ENCODE peak calls at places on chromosome 18, in ten cellular contexts. I, V, S, D, F, B, N, X, Y and G are unnamed samples.

GRCh38 chr18:23384778-23385736 is 68.0 kb upstream of the RIOK3 start:
- DNase-seq in I (no peak), F (no peak), N (no peak), Y (no peak), X (no peak), D (no peak), S (no peak), V (no peak), B (peak; percentile 52), G (no peak)

GRCh38 chr18:475202-475624 is 25.3 kb downstream of the COLEC12 start:
- DNase-seq in I (no peak), F (no peak), N (peak; percentile 42), S (no peak), V (no peak), B (no peak), X (no peak), Y (no peak), D (peak; percentile 94), G (peak; percentile 43)

GRCh38 chr18:74139888-74140287 is 7.7 kb downstream of the FBXO15 start:
- DNase-seq in Y (no peak), X (peak; percentile 67), D (peak; percentile 43), V (no peak), F (no peak), S (no peak), N (peak; percentile 34), I (no peak), B (no peak), G (peak; percentile 38)

GRCh38 chr18:63578357-63578958 is 8.7 kb upstream of the SERPINB13 start:
- DNase-seq in V (peak; percentile 53), B (peak; percentile 28), D (peak; percentile 56), Y (no peak), X (peak; percentile 25), I (no peak), S (peak; percentile 15), F (no peak), N (peak; percentile 36), G (no peak)

GRCh38 chr18:23281626-23282436 is 146.5 kb downstream of the CABLES1 start:
- DNase-seq in N (no peak), D (peak; percentile 17), F (no peak), B (no peak), S (no peak), V (no peak), Y (no peak), X (peak; percentile 92), I (no peak), G (peak; percentile 66)

GRCh38 chr18:70494524-70494923 is 205.7 kb downstream of the SOCS6 start:
- DNase-seq in V (no peak), N (no peak), F (no peak), I (no peak), S (no peak), X (no peak), D (no peak), B (no peak), Y (no peak), G (no peak)

GRCh38 chr18:34758378-34758948 is 48.4 kb downstream of the DTNA start:
- DNase-seq in B (no peak), S (no peak), I (no peak), Y (no peak), D (no peak), F (no peak), X (no peak), N (no peak), V (no peak), G (no peak)

GRCh38 chr18:46506974-46507373 is 150.0 kb downstream of the LOXHD1 start:
- DNase-seq in F (no peak), I (no peak), V (no peak), Y (no peak), N (no peak), D (no peak), S (no peak), B (no peak), X (no peak), G (no peak)

GRCh38 chr18:56374005-56374655 is 264.3 kb downstream of the TXNL1 start:
- DNase-seq in V (no peak), B (no peak), N (peak; percentile 34), I (no peak), X (peak; percentile 35), S (no peak), Y (no peak), F (no peak), D (no peak), G (no peak)

GRCh38 chr18:73952296-73952946 is 195.2 kb downstream of the FBXO15 start:
- DNase-seq in B (no peak), X (no peak), F (peak; percentile 62), N (no peak), D (no peak), Y (no peak), V (no peak), I (no peak), S (no peak), G (no peak)

GRCh38 chr18:62867521-62867920 is 152.2 kb downstream of the PHLPP1 start:
- DNase-seq in F (no peak), V (no peak), B (no peak), D (peak; percentile 15), X (no peak), N (no peak), I (no peak), S (no peak), Y (no peak), G (no peak)

GRCh38 chr18:24818451-24818850 is 358.0 kb downstream of the HRH4 start:
- DNase-seq in B (no peak), F (no peak), D (no peak), N (no peak), X (no peak), Y (no peak), I (no peak), V (no peak), S (no peak), G (no peak)

GRCh38 chr18:65415167-65415566 is 335.6 kb upstream of the CDH7 start:
- DNase-seq in X (peak; percentile 22), Y (no peak), V (no peak), B (no peak), I (no peak), F (no peak), N (no peak), S (no peak), D (no peak), G (no peak)

GRCh38 chr18:27996792-27997191 is 180.1 kb downstream of the CDH2 start:
- DNase-seq in X (peak; percentile 61), S (no peak), V (no peak), N (peak; percentile 56), F (no peak), D (peak; percentile 36), Y (peak; percentile 3), I (no peak), B (no peak), G (peak; percentile 17)

GRCh38 chr18:1526996-1527395 is 622.3 kb downstream of the ADCYAP1 start:
- DNase-seq in X (no peak), B (no peak), N (no peak), F (no peak), V (no peak), S (no peak), I (no peak), D (peak; percentile 19), Y (no peak), G (no peak)

GRCh38 chr18:77113361-77114069 is 19.1 kb downstream of the MBP start:
- DNase-seq in F (no peak), V (no peak), I (no peak), X (no peak), Y (no peak), S (no peak), N (no peak), B (no peak), D (no peak), G (no peak)
- H3K27ac ChIP-seq in F (peak overlapping the region; percentile 52), V (peak overlapping the region; percentile 70), I (no peak overlapping the region), X (peak overlapping the region; percentile 66), Y (no peak overlapping the region), S (peak overlapping the region; percentile 95), N (no peak overlapping the region), B (no peak overlapping the region), D (no peak overlapping the region), G (peak overlapping the region; percentile 96)

GRCh38 chr18:49859006-49859359 is 45.6 kb upstream of the ACAA2 start:
- DNase-seq in F (no peak), N (no peak), Y (no peak), V (no peak), I (no peak), S (no peak), X (no peak), D (no peak), B (no peak), G (no peak)

GRCh38 chr18:49855711-49856110 is 42.4 kb upstream of the ACAA2 start:
- DNase-seq in D (no peak), V (no peak), Y (no peak), S (no peak), N (no peak), X (no peak), I (no peak), F (no peak), B (no peak), G (no peak)

GRCh38 chr18:49856531-49856930 is 43.2 kb upstream of the ACAA2 start:
- DNase-seq in V (no peak), S (no peak), D (no peak), X (no peak), Y (no peak), I (no peak), N (no peak), B (no peak), F (no peak), G (no peak)

GRCh38 chr18:49858309-49859005 is 45.1 kb upstream of the ACAA2 start:
- DNase-seq in S (peak; percentile 64), N (peak; percentile 79), Y (peak; percentile 38), B (peak; percentile 37), V (peak; percentile 44), X (peak; percentile 74), I (peak; percentile 37), D (peak; percentile 84), F (no peak), G (peak; percentile 52)

GRCh38 chr18:49857708-49858107 is 44.4 kb upstream of the ACAA2 start:
- DNase-seq in S (no peak), D (no peak), Y (no peak), B (no peak), V (no peak), N (no peak), I (no peak), X (no peak), F (no peak), G (no peak)
- TF ChIP-seq CTCF in S (no peak), D (no peak), Y (peak; percentile 17), B (no peak), V (no peak), N (peak; percentile 14), I (no peak), X (peak; percentile 25), F (no peak), G (no peak)

GRCh38 chr18:50656841-50657470 is 97.1 kb downstream of the MAPK4 start:
- DNase-seq in V (no peak), Y (no peak), N (no peak), X (no peak), I (no peak), S (no peak), D (peak; percentile 33), B (no peak), F (no peak), G (no peak)
- H3K27ac ChIP-seq in V (no peak overlapping the region), Y (no peak overlapping the region), N (no peak overlapping the region), X (no peak overlapping the region), I (no peak overlapping the region), S (no peak overlapping the region), D (peak overlapping the region; percentile 87), B (no peak overlapping the region), F (no peak overlapping the region), G (no peak overlapping the region)

DNA sequence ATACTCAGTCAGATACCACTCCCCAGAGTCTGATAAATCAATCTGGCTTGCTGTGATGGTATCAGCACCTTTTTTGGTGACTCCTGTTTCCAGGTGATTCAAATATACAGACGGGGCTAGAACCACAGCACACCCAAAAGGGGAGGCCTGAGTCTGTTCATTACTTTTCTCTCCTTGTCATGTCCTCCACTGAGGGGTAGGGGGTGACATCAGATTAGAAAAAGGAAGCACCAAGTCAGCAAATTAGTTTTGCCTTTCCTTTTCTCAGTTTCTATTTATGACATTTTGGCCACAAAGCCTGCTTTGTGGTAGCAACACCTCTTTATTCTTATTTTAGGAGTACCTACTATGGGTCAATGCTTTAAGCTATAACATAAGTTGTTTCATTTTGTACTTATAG is 127.4 kb downstream of the CCDC102B start:
- DNase-seq in B (no peak), N (peak; percentile 12), X (peak; percentile 11), D (peak; percentile 24), I (no peak), V (no peak), Y (no peak), S (no peak), F (no peak), G (no peak)
- TF ChIP-seq CTCF in B (no peak), N (peak; percentile 42), X (peak; percentile 4), D (peak; percentile 34), I (no peak), V (no peak), Y (peak; percentile 10), S (no peak), F (no peak), G (no peak)